ENCODE peak calls at places on chromosome 4, in nine cellular contexts. I, M, A, K, W, N, Y, T and S are unnamed samples.

GRCh38 chr4:174403177-174403543 is 119.1 kb downstream of the HPGD start:
- DNase-seq in I (no peak), M (no peak), A (no peak), K (no peak), W (no peak), N (no peak), Y (no peak), T (no peak), S (no peak)

GRCh38 chr4:8238515-8239053 is 31.0 kb upstream of the HTRA3 start:
- DNase-seq in I (no peak), M (peak), A (no peak), K (no peak), W (no peak), N (no peak), Y (no peak), T (peak), S (no peak)

GRCh38 chr4:165461176-165461835 is 82.5 kb downstream of the CPE start:
- DNase-seq in I (peak), M (no peak), A (no peak), K (peak), W (no peak), N (no peak), Y (no peak), T (peak), S (peak)

GRCh38 chr4:44804301-44804700 is 77.9 kb upstream of the GNPDA2 start:
- DNase-seq in I (no peak), M (no peak), A (no peak), K (no peak), W (no peak), N (no peak), Y (no peak), T (no peak), S (no peak)

GRCh38 chr4:148054275-148054674 is 322.4 kb downstream of the ARHGAP10 start:
- DNase-seq in I (no peak), M (no peak), A (peak), K (no peak), W (no peak), N (no peak), Y (peak), T (no peak), S (no peak)

GRCh38 chr4:67051000-67051789 is 494.1 kb downstream of the CENPC start:
- DNase-seq in I (no peak), M (no peak), A (peak), K (no peak), W (no peak), N (no peak), Y (no peak), T (no peak), S (no peak)

GRCh38 chr4:183637461-183637860 is 21.5 kb downstream of the RWDD4 start:
- DNase-seq in I (peak), M (no peak), A (no peak), K (no peak), W (no peak), N (no peak), Y (no peak), T (peak), S (no peak)

GRCh38 chr4:123819362-123820035 is 422.9 kb downstream of the SPRY1 start:
- DNase-seq in I (peak), M (no peak), A (no peak), K (no peak), W (no peak), N (no peak), Y (no peak), T (no peak), S (no peak)

GRCh38 chr4:11366859-11367258 is 61.8 kb downstream of the HS3ST1 start:
- DNase-seq in I (no peak), M (no peak), A (no peak), K (no peak), W (no peak), N (no peak), Y (no peak), T (no peak), S (no peak)

GRCh38 chr4:5722328-5722727 is 11.3 kb downstream of the EVC start:
- DNase-seq in I (peak), M (no peak), A (no peak), K (no peak), W (no peak), N (no peak), Y (no peak), T (peak), S (no peak)

GRCh38 chr4:7425591-7426468 is 8.9 kb downstream of the PSAPL1 start:
- DNase-seq in I (no peak), M (no peak), A (no peak), K (peak), W (no peak), N (no peak), Y (peak), T (no peak), S (no peak)

GRCh38 chr4:141275834-141276233 is 55.1 kb downstream of the ZNF330 start:
- DNase-seq in I (peak), M (no peak), A (no peak), K (no peak), W (no peak), N (no peak), Y (no peak), T (peak), S (peak)